ENCODE peak calls at places on chromosome 18, in four cellular contexts. One of them, this sample, is unnamed.

GRCh38 chr18:52341617-52342381 is 1.8 kb downstream of the DCC start:
- DNase-seq in endothelial cell: peak; percentile 34
- DNase-seq in A549: no peak
- DNase-seq in Calu3: no peak
- DNase-seq in this sample: no peak

GRCh38 chr18:10101293-10101701 is 187.5 kb downstream of the VAPA start:
- DNase-seq in endothelial cell: no peak
- DNase-seq in A549: no peak
- DNase-seq in Calu3: no peak
- DNase-seq in this sample: no peak

GRCh38 chr18:74092922-74093321 is 54.7 kb downstream of the FBXO15 start:
- DNase-seq in endothelial cell: no peak
- DNase-seq in A549: no peak
- DNase-seq in Calu3: no peak
- DNase-seq in this sample: no peak

GRCh38 chr18:8260847-8261246 is 348.4 kb upstream of the RAB12 start:
- DNase-seq in endothelial cell: no peak
- DNase-seq in A549: no peak
- DNase-seq in Calu3: no peak
- DNase-seq in this sample: no peak

GRCh38 chr18:50649821-50650220 is 89.9 kb downstream of the MAPK4 start:
- DNase-seq in endothelial cell: no peak
- DNase-seq in A549: no peak
- DNase-seq in Calu3: no peak
- DNase-seq in this sample: no peak

GRCh38 chr18:74869904-74870863 is 272.5 kb downstream of the ZNF407 start:
- DNase-seq in endothelial cell: no peak
- DNase-seq in A549: no peak
- DNase-seq in Calu3: no peak
- DNase-seq in this sample: no peak

GRCh38 chr18:79611040-79611681 is 68.4 kb upstream of the CTDP1 start:
- DNase-seq in endothelial cell: no peak
- DNase-seq in A549: no peak
- DNase-seq in Calu3: peak; percentile 6
- DNase-seq in this sample: peak; percentile 76

GRCh38 chr18:34493099-34493544 is 217.0 kb upstream of the DTNA start:
- DNase-seq in endothelial cell: peak; percentile 71
- DNase-seq in A549: no peak
- DNase-seq in Calu3: peak; percentile 75
- DNase-seq in this sample: no peak

GRCh38 chr18:79490593-79491551 is 95.1 kb downstream of the NFATC1 start:
- DNase-seq in endothelial cell: no peak
- DNase-seq in A549: no peak
- DNase-seq in Calu3: no peak
- DNase-seq in this sample: no peak

GRCh38 chr18:26046419-26047077 is 43.9 kb downstream of the SS18 start:
- DNase-seq in endothelial cell: no peak
- DNase-seq in A549: no peak
- DNase-seq in Calu3: no peak
- DNase-seq in this sample: no peak

GRCh38 chr18:34223164-34223892 is 1.4 kb downstream of the NOL4 start:
- DNase-seq in endothelial cell: peak; percentile 10
- DNase-seq in A549: no peak
- DNase-seq in Calu3: no peak
- DNase-seq in this sample: no peak

GRCh38 chr18:46211816-46212215 is 107.6 kb downstream of the HAUS1 start:
- DNase-seq in endothelial cell: no peak
- DNase-seq in A549: no peak
- DNase-seq in Calu3: no peak
- DNase-seq in this sample: no peak

GRCh38 chr18:78914586-78914935 is 65.1 kb upstream of the SALL3 start:
- DNase-seq in endothelial cell: no peak
- DNase-seq in A549: no peak
- DNase-seq in Calu3: no peak
- DNase-seq in this sample: no peak

GRCh38 chr18:12460874-12461273 is 53.1 kb downstream of the PRELID3A start:
- DNase-seq in endothelial cell: peak; percentile 34
- DNase-seq in A549: no peak
- DNase-seq in Calu3: no peak
- DNase-seq in this sample: no peak

GRCh38 chr18:8791171-8791651 is 85.9 kb downstream of the MTCL1 start:
- DNase-seq in endothelial cell: no peak
- DNase-seq in A549: no peak
- DNase-seq in Calu3: no peak
- DNase-seq in this sample: no peak

GRCh38 chr18:12410121-12410520 is 2.4 kb downstream of the PRELID3A start:
- DNase-seq in endothelial cell: no peak
- DNase-seq in A549: no peak
- DNase-seq in Calu3: no peak
- DNase-seq in this sample: no peak

GRCh38 chr18:55280515-55280914 is 307.5 kb downstream of the TCF4 start:
- DNase-seq in endothelial cell: no peak
- DNase-seq in A549: no peak
- DNase-seq in Calu3: no peak
- DNase-seq in this sample: no peak

GRCh38 chr18:75896865-75897264 is 469.4 kb upstream of the SMIM21 start:
- DNase-seq in endothelial cell: peak; percentile 38
- DNase-seq in A549: peak; percentile 35
- DNase-seq in Calu3: no peak
- DNase-seq in this sample: peak; percentile 26

GRCh38 chr18:63422087-63422861 is at the start of gene VPS4B:
- DNase-seq in endothelial cell: peak; percentile 99
- DNase-seq in A549: peak; percentile 81
- DNase-seq in Calu3: peak; percentile 99
- DNase-seq in this sample: peak; percentile 95

GRCh38 chr18:62524443-62525200 is 1.8 kb downstream of the ZCCHC2 start:
- DNase-seq in endothelial cell: peak; percentile 65
- DNase-seq in A549: peak; percentile 19
- DNase-seq in Calu3: peak; percentile 46
- DNase-seq in this sample: no peak

GRCh38 chr18:59853380-59853779 is 46.4 kb upstream of the PMAIP1 start:
- DNase-seq in endothelial cell: no peak
- DNase-seq in A549: no peak
- DNase-seq in Calu3: no peak
- DNase-seq in this sample: no peak

GRCh38 chr18:21762181-21762772 is 21.7 kb downstream of the MIB1 start:
- DNase-seq in endothelial cell: no peak
- DNase-seq in A549: no peak
- DNase-seq in Calu3: no peak
- DNase-seq in this sample: no peak

GRCh38 chr18:23588836-23589560 is 2.7 kb upstream of the NPC1 start:
- DNase-seq in endothelial cell: no peak
- DNase-seq in A549: no peak
- DNase-seq in Calu3: no peak
- DNase-seq in this sample: no peak

GRCh38 chr18:596288-596881 is 403 bp upstream of the CLUL1 start:
- DNase-seq in endothelial cell: no peak
- DNase-seq in A549: no peak
- DNase-seq in Calu3: peak; percentile 6
- DNase-seq in this sample: peak; percentile 73

GRCh38 chr18:51668632-51669031 is 471.2 kb upstream of the MEX3C start:
- DNase-seq in endothelial cell: no peak
- DNase-seq in A549: no peak
- DNase-seq in Calu3: no peak
- DNase-seq in this sample: no peak

GRCh38 chr18:73446502-73446901 is 578.7 kb upstream of the NETO1 start:
- DNase-seq in endothelial cell: no peak
- DNase-seq in A549: no peak
- DNase-seq in Calu3: no peak
- DNase-seq in this sample: peak; percentile 20

GRCh38 chr18:30088238-30088637 is 954.3 kb downstream of the DSC3 start:
- DNase-seq in endothelial cell: no peak
- DNase-seq in A549: no peak
- DNase-seq in Calu3: no peak
- DNase-seq in this sample: no peak

GRCh38 chr18:12031181-12031580 is 49.9 kb downstream of the IMPA2 start:
- DNase-seq in endothelial cell: no peak
- DNase-seq in A549: no peak
- DNase-seq in Calu3: no peak
- DNase-seq in this sample: no peak

GRCh38 chr18:78986018-78986481 is 6.4 kb downstream of the SALL3 start:
- DNase-seq in endothelial cell: peak; percentile 61
- DNase-seq in A549: peak; percentile 10
- DNase-seq in Calu3: peak; percentile 14
- DNase-seq in this sample: no peak

GRCh38 chr18:50924372-50924771 is 43.5 kb upstream of the ELAC1 start:
- DNase-seq in endothelial cell: no peak
- DNase-seq in A549: no peak
- DNase-seq in Calu3: no peak
- DNase-seq in this sample: no peak

GRCh38 chr18:657311-657997 is at the start of gene TYMS:
- DNase-seq in endothelial cell: peak; percentile 61
- DNase-seq in A549: peak; percentile 81
- DNase-seq in Calu3: peak; percentile 81
- DNase-seq in this sample: peak; percentile 86

GRCh38 chr18:63298393-63299015 is 21.1 kb downstream of the BCL2 start:
- DNase-seq in endothelial cell: no peak
- DNase-seq in A549: no peak
- DNase-seq in Calu3: no peak
- DNase-seq in this sample: no peak

GRCh38 chr18:7272268-7273049 is 41.6 kb downstream of the LRRC30 start:
- DNase-seq in endothelial cell: peak; percentile 68
- DNase-seq in A549: peak; percentile 33
- DNase-seq in Calu3: peak; percentile 68
- DNase-seq in this sample: peak; percentile 54

GRCh38 chr18:63421514-63421913 is 762 bp downstream of the VPS4B start:
- DNase-seq in endothelial cell: no peak
- DNase-seq in A549: no peak
- DNase-seq in Calu3: no peak
- DNase-seq in this sample: no peak

GRCh38 chr18:68648191-68648590 is 66.7 kb downstream of the TMX3 start:
- DNase-seq in endothelial cell: no peak
- DNase-seq in A549: no peak
- DNase-seq in Calu3: no peak
- DNase-seq in this sample: no peak

GRCh38 chr18:58176915-58177717 is 133.1 kb downstream of the NEDD4L start:
- DNase-seq in endothelial cell: no peak
- DNase-seq in A549: no peak
- DNase-seq in Calu3: peak; percentile 63
- DNase-seq in this sample: peak; percentile 35

GRCh38 chr18:58174285-58174684 is 130.3 kb downstream of the NEDD4L start:
- DNase-seq in endothelial cell: no peak
- DNase-seq in A549: no peak
- DNase-seq in Calu3: no peak
- DNase-seq in this sample: no peak

GRCh38 chr18:58172031-58172430 is 128.0 kb downstream of the NEDD4L start:
- DNase-seq in endothelial cell: no peak
- DNase-seq in A549: no peak
- DNase-seq in Calu3: no peak
- DNase-seq in this sample: no peak

GRCh38 chr18:58177886-58178470 is 134.0 kb downstream of the NEDD4L start:
- DNase-seq in endothelial cell: no peak
- DNase-seq in A549: no peak
- DNase-seq in Calu3: no peak
- DNase-seq in this sample: no peak

GRCh38 chr18:58175122-58175687 is 131.2 kb downstream of the NEDD4L start:
- DNase-seq in endothelial cell: no peak
- DNase-seq in A549: no peak
- DNase-seq in Calu3: no peak
- DNase-seq in this sample: no peak
- TF ChIP-seq CTCF in endothelial cell: no peak
- TF ChIP-seq CTCF in A549: no peak
- TF ChIP-seq CTCF in Calu3: peak; percentile 18
- TF ChIP-seq CTCF in this sample: no peak

GRCh38 chr18:5853253-5853652 is 42.1 kb downstream of the TMEM200C start:
- DNase-seq in endothelial cell: no peak
- DNase-seq in A549: no peak
- DNase-seq in Calu3: no peak
- DNase-seq in this sample: no peak

GRCh38 chr18:5851998-5852397 is 43.3 kb downstream of the TMEM200C start:
- DNase-seq in endothelial cell: no peak
- DNase-seq in A549: no peak
- DNase-seq in Calu3: no peak
- DNase-seq in this sample: no peak
- TF ChIP-seq CTCF in endothelial cell: no peak
- TF ChIP-seq CTCF in A549: peak; percentile 13
- TF ChIP-seq CTCF in Calu3: no peak
- TF ChIP-seq CTCF in this sample: peak; percentile 17

DNA sequence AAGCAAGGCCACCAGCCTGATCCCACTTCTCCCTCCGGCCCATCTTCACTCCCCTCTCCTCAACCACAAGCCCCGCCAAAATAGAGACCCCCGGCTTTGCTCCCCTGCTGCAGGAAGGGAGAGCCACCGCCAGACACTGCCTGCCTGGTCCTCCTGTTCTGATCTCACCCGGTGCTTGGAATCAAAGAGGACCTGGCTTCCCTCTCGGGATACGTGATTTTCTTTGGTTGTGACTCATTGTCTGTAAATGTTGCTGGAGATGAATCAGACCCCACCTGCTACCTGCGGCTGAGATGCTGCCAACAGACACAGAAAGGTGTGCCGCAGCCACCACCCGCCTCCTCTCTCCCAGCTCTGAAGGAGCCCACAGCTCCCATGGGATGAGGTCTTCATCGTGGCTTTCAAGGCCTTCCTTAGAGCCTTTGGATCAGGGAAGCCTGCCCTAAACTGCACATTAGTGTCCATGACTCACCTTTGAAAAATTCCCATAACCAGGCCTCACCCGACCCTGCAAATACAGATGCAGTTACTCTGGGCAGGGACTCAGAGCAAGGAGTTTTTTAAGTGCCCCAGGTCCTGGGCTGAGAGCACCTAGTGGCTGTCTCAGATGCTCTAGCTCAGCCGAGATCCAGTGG is 79.4 kb upstream of the ZNF532 start:
- DNase-seq in endothelial cell: no peak
- DNase-seq in A549: peak; percentile 61
- DNase-seq in Calu3: peak; percentile 91
- DNase-seq in this sample: peak; percentile 80
- TF ChIP-seq CTCF in endothelial cell: no peak
- TF ChIP-seq CTCF in A549: no peak
- TF ChIP-seq CTCF in Calu3: peak; percentile 39
- TF ChIP-seq CTCF in this sample: no peak

GRCh38 chr18:36455931-36456330 is 158.4 kb downstream of the FHOD3 start:
- DNase-seq in endothelial cell: no peak
- DNase-seq in A549: no peak
- DNase-seq in Calu3: no peak
- DNase-seq in this sample: no peak
- TF ChIP-seq CTCF in endothelial cell: no peak
- TF ChIP-seq CTCF in A549: no peak
- TF ChIP-seq CTCF in Calu3: no peak
- TF ChIP-seq CTCF in this sample: no peak

DNA sequence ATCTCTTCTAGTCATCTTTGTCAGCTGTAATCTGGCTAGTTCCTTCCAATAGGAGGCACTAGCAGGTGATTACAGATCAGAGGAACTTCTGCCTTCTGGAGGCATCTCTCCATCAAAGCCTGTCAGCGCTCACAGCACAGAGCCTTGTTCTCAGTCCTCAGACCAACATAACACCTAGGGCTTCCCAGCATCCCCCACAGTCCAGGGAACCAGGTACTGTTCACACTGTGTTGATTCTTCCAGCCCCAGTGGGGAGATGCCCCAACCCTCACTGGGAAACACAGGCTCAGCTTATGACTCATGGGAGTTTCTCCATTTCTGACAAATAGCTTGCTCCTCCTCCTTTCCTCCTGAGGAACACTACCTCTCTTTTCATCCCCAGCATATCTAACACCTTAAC is 601.7 kb downstream of the CBLN2 start:
- DNase-seq in endothelial cell: no peak
- DNase-seq in A549: no peak
- DNase-seq in Calu3: no peak
- DNase-seq in this sample: no peak
- TF ChIP-seq CTCF in endothelial cell: no peak
- TF ChIP-seq CTCF in A549: no peak
- TF ChIP-seq CTCF in Calu3: no peak
- TF ChIP-seq CTCF in this sample: no peak

GRCh38 chr18:37019157-37019571 is 190.2 kb downstream of the KIAA1328 start:
- DNase-seq in endothelial cell: peak; percentile 5
- DNase-seq in A549: no peak
- DNase-seq in Calu3: peak; percentile 44
- DNase-seq in this sample: peak; percentile 2
- TF ChIP-seq CTCF in endothelial cell: peak; percentile 49
- TF ChIP-seq CTCF in A549: no peak
- TF ChIP-seq CTCF in Calu3: peak; percentile 67
- TF ChIP-seq CTCF in this sample: no peak

This sample was measured in RWPE1.